ENCODE peak calls at places on chromosomes 7 and 10, in six cellular contexts. A is HL-60, Q is GM12878, E is HepG2, N is SK-N-SH, Y is H1. X is an unnamed sample.

GRCh38 chr7:71883415-71883814 is 528.7 kb downstream of the CALN1 start:
- DNase-seq in A (no peak), Q (no peak), E (no peak), N (no peak), Y (no peak), X (no peak)

GRCh38 chr7:37756797-37757551 is 73.4 kb downstream of the GPR141 start:
- DNase-seq in A (peak; percentile 26), Q (no peak), E (no peak), N (no peak), Y (no peak), X (no peak)

GRCh38 chr7:132393789-132394261 is 182.4 kb downstream of the PLXNA4 start:
- DNase-seq in A (no peak), Q (no peak), E (no peak), N (peak; percentile 55), Y (no peak), X (no peak)

GRCh38 chr10:9274206-9274755 is 1219.8 kb downstream of the GATA3 start:
- DNase-seq in A (no peak), Q (no peak), E (no peak), N (no peak), Y (no peak), X (no peak)

GRCh38 chr10:103448751-103449150 is 3.4 kb downstream of the CALHM2 start:
- DNase-seq in A (no peak), Q (no peak), E (no peak), N (no peak), Y (no peak), X (no peak)

GRCh38 chr7:90274161-90274560 is 29.2 kb downstream of the CFAP69 start:
- DNase-seq in A (no peak), Q (no peak), E (no peak), N (no peak), Y (no peak), X (no peak)

GRCh38 chr7:47349401-47349800 is 232.5 kb downstream of the TNS3 start:
- DNase-seq in A (no peak), Q (no peak), E (no peak), N (no peak), Y (no peak), X (no peak)

GRCh38 chr7:141992688-141993087 is 3.0 kb upstream of the MGAM start:
- DNase-seq in A (no peak), Q (no peak), E (no peak), N (no peak), Y (no peak), X (no peak)

GRCh38 chr10:38025283-38025682 is 14.8 kb downstream of the ZNF33A start:
- DNase-seq in A (peak; percentile 51), Q (no peak), E (no peak), N (no peak), Y (no peak), X (no peak)

GRCh38 chr7:15305002-15305600 is 256.7 kb downstream of the AGMO start:
- DNase-seq in A (peak; percentile 32), Q (no peak), E (peak; percentile 33), N (peak; percentile 36), Y (no peak), X (peak; percentile 4)

DNA sequence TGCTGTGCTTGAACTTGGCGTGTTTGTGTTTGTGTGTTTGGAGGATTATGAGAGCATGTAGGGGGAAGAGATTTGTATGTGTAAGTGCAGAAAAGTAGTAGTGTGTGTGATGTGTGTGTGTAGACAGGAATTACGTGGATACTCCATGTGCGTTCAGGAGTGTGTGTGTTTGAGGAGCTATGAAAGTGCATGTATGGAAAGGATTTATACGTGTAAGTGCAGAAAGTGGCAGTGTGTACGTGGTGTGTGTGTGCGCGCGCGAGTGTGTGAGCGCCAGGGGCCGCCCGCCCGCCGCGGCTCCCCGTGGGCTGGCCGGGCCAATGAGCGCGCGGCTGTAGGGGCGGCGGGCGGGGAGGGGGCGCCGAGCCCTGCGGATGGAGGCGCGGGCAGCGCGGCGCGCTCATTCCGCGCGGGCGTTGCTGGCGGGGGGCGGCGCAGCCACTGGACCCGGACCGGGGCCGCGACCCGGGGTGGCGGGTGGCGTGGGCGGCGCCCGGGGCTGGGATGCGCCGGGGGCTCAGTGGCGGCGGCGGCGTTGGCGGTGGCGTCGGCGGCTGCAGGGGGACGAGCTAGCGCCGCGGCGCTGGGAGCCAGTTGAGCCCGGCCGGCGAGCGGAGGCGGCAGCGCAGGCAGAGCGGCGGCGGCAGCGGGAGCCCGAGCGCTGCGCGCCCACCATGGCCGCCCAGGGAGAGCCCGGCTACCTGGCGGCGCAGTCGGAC is at the start of gene BICC1:
- DNase-seq in A (no peak), Q (no peak), E (no peak), N (peak; percentile 93), Y (no peak), X (no peak)
- TF ChIP-seq GABPA in A (no peak), Q (no peak), E (no peak), N (no peak), Y (no peak), X (no peak)

GRCh38 chr10:11143240-11143639 is 125.6 kb downstream of the CELF2 start:
- DNase-seq in A (no peak), Q (no peak), E (no peak), N (no peak), Y (no peak), X (no peak)

GRCh38 chr10:11138634-11139033 is 121.0 kb downstream of the CELF2 start:
- DNase-seq in A (no peak), Q (no peak), E (no peak), N (no peak), Y (no peak), X (no peak)

GRCh38 chr10:11142809-11143208 is 125.1 kb downstream of the CELF2 start:
- DNase-seq in A (no peak), Q (no peak), E (no peak), N (no peak), Y (no peak), X (peak; percentile 21)

GRCh38 chr10:11140963-11141362 is 123.3 kb downstream of the CELF2 start:
- DNase-seq in A (no peak), Q (no peak), E (no peak), N (no peak), Y (no peak), X (no peak)

GRCh38 chr10:11141571-11142091 is 124.0 kb downstream of the CELF2 start:
- DNase-seq in A (no peak), Q (no peak), E (peak; percentile 3), N (no peak), Y (no peak), X (peak; percentile 15)
- TF ChIP-seq GABPA in A (no peak), Q (no peak), E (no peak), N (no peak), Y (no peak), X (peak; percentile 39)

GRCh38 chr10:12766222-12766621 is 235.3 kb downstream of the CCDC3 start:
- DNase-seq in A (no peak), Q (no peak), E (no peak), N (no peak), Y (no peak), X (no peak)
- TF ChIP-seq GABPA in A (no peak), Q (no peak), E (no peak), N (no peak), Y (no peak), X (no peak)

GRCh38 chr10:90222939-90223338 is 521.5 kb downstream of the KIF20B start:
- DNase-seq in A (no peak), Q (no peak), E (no peak), N (no peak), Y (no peak), X (no peak)
- TF ChIP-seq GABPA in A (no peak), Q (no peak), E (no peak), N (no peak), Y (no peak), X (no peak)

GRCh38 chr10:44968101-44968886 is 8.7 kb downstream of the RASSF4 start:
- DNase-seq in A (peak; percentile 98), Q (no peak), E (no peak), N (no peak), Y (no peak), X (no peak)
- TF ChIP-seq GABPA in A (no peak), Q (no peak), E (no peak), N (no peak), Y (no peak), X (no peak)

DNA sequence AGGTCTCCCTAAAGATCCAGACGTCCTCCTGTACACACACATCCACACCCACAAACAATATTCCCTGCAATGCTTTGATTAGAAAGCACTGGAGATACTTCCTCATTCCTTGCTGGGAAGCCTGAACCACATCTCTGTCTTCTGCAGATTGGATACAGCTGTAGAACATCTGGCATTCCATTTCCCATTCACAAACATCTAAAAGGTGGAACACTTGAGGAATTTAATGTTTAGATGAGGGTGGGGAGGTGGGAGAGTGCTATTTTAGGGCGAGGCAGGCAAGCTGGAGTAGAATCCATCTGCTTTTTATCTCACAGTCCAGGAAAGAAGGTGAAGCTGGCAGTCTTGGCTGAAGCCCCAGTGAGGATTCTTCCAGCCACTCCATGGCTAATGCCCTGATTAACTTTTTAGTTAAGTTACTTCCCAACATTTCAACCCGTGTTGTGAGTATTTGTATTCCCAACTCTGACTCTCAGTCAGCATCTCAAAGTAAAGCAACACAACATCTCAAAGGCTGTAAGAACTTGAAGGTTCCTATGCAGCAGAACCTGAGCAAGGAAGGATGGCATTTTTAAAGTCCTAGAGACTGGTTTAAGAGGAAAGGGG is 46.1 kb downstream of the CYTH3 start:
- DNase-seq in A (no peak), Q (no peak), E (no peak), N (no peak), Y (no peak), X (no peak)
- TF ChIP-seq GABPA in A (no peak), Q (no peak), E (no peak), N (no peak), Y (no peak), X (no peak)

DNA sequence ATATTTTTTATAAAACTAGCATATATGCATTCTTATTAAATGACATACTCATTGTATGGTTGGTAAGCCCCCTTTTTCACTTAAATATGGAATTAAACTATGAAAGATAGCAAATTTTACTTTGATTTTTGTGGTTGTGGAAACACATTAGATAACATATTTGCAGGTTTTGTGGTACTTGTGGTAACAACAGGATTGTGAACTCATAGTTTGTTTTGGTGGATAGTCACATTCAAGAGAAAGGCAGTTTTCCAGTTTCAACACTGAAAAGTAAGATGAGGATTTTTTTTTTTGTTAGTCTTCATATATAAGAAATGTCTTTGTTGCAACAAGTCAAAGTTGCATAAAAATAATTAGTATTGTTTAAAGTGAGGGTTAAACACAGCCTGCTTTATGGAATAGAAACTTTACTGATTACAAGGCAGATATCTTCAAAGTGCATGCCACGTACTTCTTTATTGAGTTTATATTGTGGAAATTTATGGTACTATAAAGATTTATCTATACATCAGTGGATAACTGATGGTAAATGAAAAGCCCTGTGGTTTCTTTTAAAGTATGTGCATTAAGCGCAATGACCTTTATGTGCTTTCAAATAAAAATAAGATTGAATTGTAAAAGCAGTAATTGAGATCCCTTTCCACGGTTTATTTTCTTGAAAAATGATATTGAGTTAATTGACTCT is 39.7 kb upstream of the SEMA3D start:
- DNase-seq in A (no peak), Q (no peak), E (no peak), N (no peak), Y (no peak), X (no peak)
- TF ChIP-seq GABPA in A (no peak), Q (no peak), E (no peak), N (no peak), Y (no peak), X (no peak)

DNA sequence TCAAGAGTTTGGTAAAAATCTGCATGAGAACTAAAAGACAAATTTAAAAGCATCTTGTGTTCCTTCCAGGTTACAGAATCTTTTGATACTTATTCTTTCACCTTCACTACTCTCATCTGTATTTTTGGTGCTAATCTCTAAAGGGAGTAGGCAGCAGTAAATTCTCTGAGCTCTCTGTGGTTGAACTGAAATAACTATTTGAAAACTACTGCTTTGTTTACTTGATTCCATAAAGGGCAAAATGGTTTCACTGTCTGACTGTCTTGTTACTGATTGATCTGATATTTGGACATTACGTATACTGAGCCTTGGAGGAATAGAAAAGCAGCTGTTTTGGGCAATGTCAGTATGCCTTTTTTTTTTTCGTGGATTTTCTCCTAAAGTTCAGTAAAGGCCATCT is 103.3 kb downstream of the CHRM2 start:
- DNase-seq in A (no peak), Q (no peak), E (no peak), N (no peak), Y (no peak), X (no peak)
- TF ChIP-seq GABPA in A (no peak), Q (no peak), E (no peak), N (no peak), Y (no peak), X (no peak)

X was measured in K562.